ENCODE peak calls at places on chromosome 5, in nine cellular contexts. B is K562, X is left lung, Q is MM.1S, Y is ascending aorta, L is A549, P is heart left ventricle, F is colonic mucosa, D is psoas muscle. U is an unnamed sample.

GRCh38 chr5:133445744-133446143 is 166.6 kb downstream of the FSTL4 start:
- DNase-seq in B (no peak), X (no peak), Q (no peak), Y (no peak), L (no peak), P (no peak), F (no peak), D (no peak), U (no peak)

GRCh38 chr5:83474986-83475385 is 3.4 kb downstream of the VCAN start:
- DNase-seq in B (no peak), X (peak; percentile 10), Q (no peak), Y (no peak), L (no peak), P (no peak), F (no peak), D (no peak), U (no peak)

GRCh38 chr5:109709225-109709624 is 19.5 kb downstream of the MAN2A1 start:
- DNase-seq in B (no peak), X (no peak), Q (no peak), Y (no peak), L (no peak), P (no peak), F (no peak), D (no peak), U (no peak)

GRCh38 chr5:176948458-176948857 is 49.3 kb upstream of the HK3 start:
- DNase-seq in B (no peak), X (no peak), Q (no peak), Y (no peak), L (no peak), P (no peak), F (no peak), D (no peak), U (no peak)

GRCh38 chr5:177085985-177086917 is at the start of gene FGFR4:
- DNase-seq in B (peak; percentile 99), X (peak; percentile 87), Q (peak; percentile 54), Y (no peak), L (peak; percentile 79), P (peak; percentile 55), F (peak; percentile 91), D (peak; percentile 74), U (peak; percentile 86)

GRCh38 chr5:54146906-54147305 is 163.5 kb downstream of the ARL15 start:
- DNase-seq in B (no peak), X (no peak), Q (no peak), Y (no peak), L (no peak), P (no peak), F (no peak), D (no peak), U (no peak)

GRCh38 chr5:141272906-141273305 is 27.7 kb downstream of the PCDHB15 start:
- DNase-seq in B (no peak), X (no peak), Q (no peak), Y (no peak), L (no peak), P (no peak), F (no peak), D (no peak), U (no peak)

GRCh38 chr5:65699338-65699737 is 22.6 kb downstream of the SGTB start:
- DNase-seq in B (no peak), X (no peak), Q (no peak), Y (no peak), L (no peak), P (no peak), F (no peak), D (no peak), U (no peak)

GRCh38 chr5:178416919-178417318 is 173.3 kb downstream of the COL23A1 start:
- DNase-seq in B (no peak), X (no peak), Q (no peak), Y (no peak), L (no peak), P (no peak), F (no peak), D (no peak), U (no peak)

GRCh38 chr5:16902846-16903245 is 33.2 kb downstream of the MYO10 start:
- DNase-seq in B (no peak), X (no peak), Q (no peak), Y (no peak), L (no peak), P (no peak), F (no peak), D (peak; percentile 61), U (no peak)

GRCh38 chr5:172807766-172808311 is 26.2 kb upstream of the ERGIC1 start:
- DNase-seq in B (no peak), X (no peak), Q (no peak), Y (no peak), L (no peak), P (no peak), F (no peak), D (no peak), U (no peak)

GRCh38 chr5:159581502-159582249 is 251.4 kb upstream of the IL12B start:
- DNase-seq in B (no peak), X (no peak), Q (no peak), Y (no peak), L (peak; percentile 77), P (peak; percentile 58), F (no peak), D (no peak), U (no peak)

GRCh38 chr5:77893225-77893860 is 117.2 kb upstream of the TBCA start:
- DNase-seq in B (peak; percentile 58), X (no peak), Q (no peak), Y (no peak), L (peak; percentile 83), P (peak; percentile 42), F (peak; percentile 27), D (no peak), U (no peak)

GRCh38 chr5:44827681-44828080 is 18.9 kb downstream of the MRPS30 start:
- DNase-seq in B (no peak), X (no peak), Q (no peak), Y (no peak), L (no peak), P (no peak), F (no peak), D (no peak), U (no peak)

GRCh38 chr5:59798862-59799667 is 94.5 kb downstream of the PDE4D start:
- DNase-seq in B (no peak), X (no peak), Q (peak; percentile 35), Y (no peak), L (no peak), P (no peak), F (peak; percentile 32), D (no peak), U (no peak)

DNA sequence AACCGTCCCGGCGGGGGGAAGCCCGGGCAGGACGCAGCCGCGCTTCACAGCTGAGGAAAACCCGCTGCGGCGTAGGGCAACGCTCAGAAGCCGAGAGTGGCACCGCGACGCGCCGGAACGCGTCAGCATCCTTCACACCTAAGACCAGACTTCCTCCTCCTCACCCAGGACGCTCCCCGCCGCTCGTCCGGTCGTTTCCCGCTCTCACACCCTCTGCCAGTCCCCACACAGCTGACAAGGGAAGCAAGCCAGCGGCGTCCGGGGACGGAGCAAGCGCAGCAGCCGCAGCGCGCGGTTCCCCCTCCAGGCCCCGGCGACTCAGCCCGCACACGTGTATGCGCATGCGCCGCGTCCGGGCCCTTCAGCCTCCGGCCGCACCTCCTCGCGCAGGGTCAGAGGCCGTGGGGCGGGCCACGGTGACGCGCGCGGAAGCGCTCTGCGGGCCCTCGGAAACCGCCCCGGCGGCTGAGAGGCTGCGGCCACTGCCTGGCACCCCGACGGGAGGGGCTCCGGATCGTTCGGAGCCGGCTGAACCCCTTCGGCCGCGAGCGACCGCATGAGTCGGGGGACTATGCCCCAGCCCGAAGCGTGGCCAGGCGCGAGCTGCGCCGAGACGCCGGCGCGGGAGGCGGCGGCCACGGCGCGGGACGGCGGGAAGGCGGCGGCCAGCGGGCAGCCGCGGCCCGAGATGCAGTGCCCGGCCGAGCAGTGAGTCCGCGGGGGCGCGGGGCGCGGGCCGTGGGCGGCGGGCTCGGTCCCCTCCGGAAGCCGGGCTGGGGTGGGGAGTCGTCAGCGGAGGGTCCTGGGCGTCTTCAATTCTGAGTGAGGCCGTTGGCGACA is at the start of gene OTULIN:
- DNase-seq in B (peak; percentile 99), X (peak; percentile 99), Q (peak; percentile 95), Y (peak; percentile 70), L (peak; percentile 91), P (peak; percentile 95), F (peak; percentile 89), D (peak; percentile 96), U (peak; percentile 98)
- H3K4me1 ChIP-seq in B (peaks cover 22% of the 10 kb centered on the region), X (peaks cover 6% of the 10 kb centered on the region), Q (peaks cover 24% of the 10 kb centered on the region), Y (peaks cover 5% of the 10 kb centered on the region), L (peaks cover 46% of the 10 kb centered on the region), P (peaks cover 40% of the 10 kb centered on the region), F (peaks cover 26% of the 10 kb centered on the region), D (peaks cover 25% of the 10 kb centered on the region), U (peaks cover 49% of the 10 kb centered on the region)

GRCh38 chr5:7801898-7802614 is 48.9 kb downstream of the CFAP90 start:
- DNase-seq in B (no peak), X (no peak), Q (no peak), Y (no peak), L (no peak), P (no peak), F (no peak), D (no peak), U (no peak)
- H3K4me3 ChIP-seq in B (no peak overlapping the region), X (no peak overlapping the region), Q (no peak overlapping the region), Y (no peak overlapping the region), L (no peak overlapping the region), P (no peak overlapping the region), F (no peak overlapping the region), D (no peak overlapping the region), U (no peak overlapping the region)

GRCh38 chr5:63963080-63963735 is 963 bp upstream of the HTR1A start:
- DNase-seq in B (peak; percentile 28), X (no peak), Q (peak; percentile 78), Y (no peak), L (peak; percentile 28), P (no peak), F (peak; percentile 51), D (no peak), U (no peak)
- TF ChIP-seq CTCF in B (peak; percentile 60), X (no peak), Q (peak; percentile 87), Y (no peak), L (peak; percentile 58), P (peak; percentile 69), F (no peak), D (peak; percentile 38), U (peak; percentile 32)

DNA sequence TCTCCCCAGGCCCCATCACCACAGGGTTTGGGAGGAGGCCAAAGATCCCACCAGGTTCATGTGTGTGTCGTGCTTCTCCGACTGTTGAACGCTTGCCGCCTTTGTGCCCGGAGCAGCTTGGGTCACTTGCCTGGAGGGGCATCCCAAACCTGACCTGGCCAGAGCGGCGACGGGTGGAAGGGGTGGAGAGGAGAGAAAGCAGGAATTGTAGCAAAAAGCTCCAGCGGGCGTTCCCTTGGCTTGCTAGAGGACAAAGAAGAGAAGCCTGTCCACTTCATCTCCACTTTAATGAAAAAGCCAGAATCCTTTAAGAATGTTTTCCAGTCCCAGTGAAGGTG is 2.9 kb upstream of the TRIM41 start:
- DNase-seq in B (no peak), X (no peak), Q (peak; percentile 4), Y (no peak), L (no peak), P (no peak), F (no peak), D (no peak), U (no peak)
- H3K4me1 ChIP-seq in B (peaks cover 54% of the 10 kb centered on the region), X (peaks cover 4% of the 10 kb centered on the region), Q (peaks cover 22% of the 10 kb centered on the region), Y (peaks cover 7% of the 10 kb centered on the region), L (peaks cover 15% of the 10 kb centered on the region), P (peaks cover 30% of the 10 kb centered on the region), F (peaks cover 7% of the 10 kb centered on the region), D (peaks cover 21% of the 10 kb centered on the region), U (peaks cover 79% of the 10 kb centered on the region)

U was measured in spleen.